ENCODE peak calls at places on chromosomes 12 and 14, in six cellular contexts. M is activated CD8-positive, alpha-beta memory T cell treated with anti-CD3 and anti-CD28 coated beads, Interleukin-2, amount 50 U/mL, for 48 hours; J is endothelial cell; S is HL-60; B is fibroblast of the aortic adventitia; T is central memory CD4-positive, alpha-beta T cell. Q is an unnamed sample.

GRCh38 chr14:32709072-32709471 is 229.6 kb upstream of the NPAS3 start:
- DNase-seq in M (no peak), B (peak; percentile 94), S (no peak), J (no peak), T (no peak), Q (no peak)

GRCh38 chr12:49821375-49822287 is 6.6 kb downstream of the NCKAP5L start:
- DNase-seq in B (no peak), S (peak; percentile 23), J (no peak), T (no peak), M (no peak), Q (no peak)

GRCh38 chr12:55738113-55739024 is 4.6 kb upstream of the GDF11 start:
- DNase-seq in S (peak; percentile 76), T (peak; percentile 78), M (peak; percentile 87), B (peak; percentile 90), J (peak; percentile 85), Q (peak; percentile 91)

GRCh38 chr14:51069065-51069464 is 25.8 kb downstream of the TRIM9 start:
- DNase-seq in S (no peak), M (no peak), J (no peak), T (no peak), B (peak; percentile 23), Q (no peak)

GRCh38 chr14:58638231-58639205 is 756 bp downstream of the DACT1 start:
- DNase-seq in M (peak; percentile 66), J (no peak), B (peak; percentile 44), S (no peak), T (no peak), Q (no peak)

GRCh38 chr14:91996951-91997371 is 42.9 kb downstream of the TRIP11 start:
- DNase-seq in M (no peak), B (peak; percentile 91), S (peak; percentile 17), T (peak; percentile 24), J (peak; percentile 5), Q (peak; percentile 74)

GRCh38 chr12:109255377-109255776 is 53.7 kb downstream of the FOXN4 start:
- DNase-seq in B (peak; percentile 15), T (no peak), S (no peak), M (no peak), J (peak; percentile 35), Q (peak; percentile 8)

GRCh38 chr14:96554315-96554910 is 52.2 kb downstream of the PAPOLA start:
- DNase-seq in T (no peak), B (no peak), M (no peak), S (no peak), J (no peak), Q (no peak)

GRCh38 chr12:57046392-57046791 is 3.5 kb downstream of the MYO1A start:
- DNase-seq in B (no peak), J (no peak), S (peak; percentile 39), T (no peak), M (no peak), Q (no peak)

GRCh38 chr12:38995249-38995648 is 89.9 kb upstream of the CPNE8 start:
- DNase-seq in M (no peak), S (no peak), B (no peak), J (no peak), T (no peak), Q (no peak)

GRCh38 chr12:106249411-106250135 is 1.8 kb upstream of the CKAP4 start:
- DNase-seq in B (no peak), S (no peak), T (no peak), J (no peak), M (no peak), Q (no peak)

GRCh38 chr12:105595440-105595839 is 264.9 kb downstream of the C12orf75 start:
- DNase-seq in S (no peak), M (no peak), J (no peak), B (no peak), T (no peak), Q (no peak)

GRCh38 chr14:94312481-94313246 is 10.5 kb downstream of the SERPINA6 start:
- DNase-seq in M (no peak), T (no peak), S (no peak), B (no peak), J (no peak), Q (no peak)

GRCh38 chr12:24852420-24852819 is 96.5 kb downstream of the BCAT1 start:
- DNase-seq in S (no peak), J (no peak), T (no peak), M (no peak), B (no peak), Q (no peak)

GRCh38 chr14:97943619-97944018 is 1146.4 kb downstream of the VRK1 start:
- DNase-seq in B (no peak), J (no peak), S (no peak), T (no peak), M (no peak), Q (no peak)

GRCh38 chr14:95603415-95603814 is 68.6 kb downstream of the GLRX5 start:
- DNase-seq in B (no peak), M (no peak), J (no peak), T (no peak), S (no peak), Q (no peak)

GRCh38 chr14:36826614-36827013 is 165.0 kb downstream of the PAX9 start:
- DNase-seq in B (no peak), S (no peak), T (no peak), J (no peak), M (no peak), Q (no peak)

GRCh38 chr14:76923422-76924362 is 97.5 kb downstream of the LRRC74A start:
- DNase-seq in T (no peak), S (peak; percentile 19), J (no peak), B (no peak), M (no peak), Q (no peak)

GRCh38 chr14:50601405-50601804 is 41.5 kb downstream of the ATL1 start:
- DNase-seq in J (no peak), S (no peak), B (peak; percentile 16), M (no peak), T (no peak), Q (no peak)

GRCh38 chr12:70920251-70920851 is at the start of gene PTPRR:
- DNase-seq in S (no peak), M (no peak), B (peak; percentile 1), T (no peak), J (peak; percentile 54), Q (no peak)

GRCh38 chr12:109723311-109723791 is 9.7 kb downstream of the FAM222A start:
- DNase-seq in B (no peak), J (no peak), T (no peak), M (no peak), S (no peak), Q (no peak)

GRCh38 chr14:100424504-100425453 is 101.6 kb downstream of the SLC25A47 start:
- DNase-seq in J (no peak), B (no peak), T (no peak), S (peak; percentile 38), M (no peak), Q (no peak)

GRCh38 chr12:131331148-131331750 is 377.5 kb downstream of the ADGRD1 start:
- DNase-seq in B (no peak), S (no peak), M (no peak), J (no peak), T (no peak), Q (no peak)

GRCh38 chr14:67919259-67919658 is 99.7 kb downstream of the RAD51B start:
- DNase-seq in T (no peak), M (no peak), B (peak; percentile 6), J (no peak), S (no peak), Q (no peak)

GRCh38 chr14:21298358-21298757 is 18.5 kb downstream of the RPGRIP1 start:
- DNase-seq in T (no peak), S (no peak), J (no peak), B (no peak), M (no peak), Q (no peak)

GRCh38 chr12:17381211-17381610 is 708.8 kb downstream of the RERGL start:
- DNase-seq in J (no peak), M (no peak), S (no peak), B (no peak), T (no peak), Q (no peak)

GRCh38 chr12:115973066-115973465 is 304.4 kb downstream of the MED13L start:
- DNase-seq in T (no peak), B (peak; percentile 57), J (no peak), S (no peak), M (no peak), Q (no peak)

GRCh38 chr12:6970096-6970527 is 352 bp downstream of the PHB2 start:
- DNase-seq in M (no peak), J (no peak), S (no peak), T (no peak), B (no peak), Q (peak; percentile 74)